ENCODE peak calls at places on chromosomes 2 and 18, in eight cellular contexts. One of them, this sample, is unnamed.

GRCh38 chr18:46460754-46461153 is 196.3 kb downstream of the LOXHD1 start:
- DNase-seq in MCF 10A: no peak
- DNase-seq in mesothelial cell of epicardium: no peak
- DNase-seq in HTR-8/SVneo: no peak
- DNase-seq in T-cell: no peak
- DNase-seq in NCI-H1105: no peak
- DNase-seq in effector memory CD4-positive, alpha-beta T cell: no peak
- DNase-seq in omental fat pad: no peak
- DNase-seq in this sample: no peak

GRCh38 chr2:127829845-127830246 is 18.9 kb upstream of the WDR33 start:
- DNase-seq in MCF 10A: no peak
- DNase-seq in mesothelial cell of epicardium: no peak
- DNase-seq in HTR-8/SVneo: no peak
- DNase-seq in T-cell: peak
- DNase-seq in NCI-H1105: no peak
- DNase-seq in effector memory CD4-positive, alpha-beta T cell: peak
- DNase-seq in omental fat pad: no peak
- DNase-seq in this sample: peak

GRCh38 chr2:203623104-203623503 is 83.3 kb upstream of the CD28 start:
- DNase-seq in MCF 10A: peak
- DNase-seq in mesothelial cell of epicardium: no peak
- DNase-seq in HTR-8/SVneo: peak
- DNase-seq in T-cell: no peak
- DNase-seq in NCI-H1105: no peak
- DNase-seq in effector memory CD4-positive, alpha-beta T cell: no peak
- DNase-seq in omental fat pad: no peak
- DNase-seq in this sample: peak

GRCh38 chr2:218223046-218223445 is 6.1 kb downstream of the ARPC2 start:
- DNase-seq in MCF 10A: peak
- DNase-seq in mesothelial cell of epicardium: no peak
- DNase-seq in HTR-8/SVneo: no peak
- DNase-seq in T-cell: no peak
- DNase-seq in NCI-H1105: no peak
- DNase-seq in effector memory CD4-positive, alpha-beta T cell: no peak
- DNase-seq in omental fat pad: no peak
- DNase-seq in this sample: peak

GRCh38 chr2:236045264-236046235 is 122.6 kb downstream of the GBX2 start:
- DNase-seq in MCF 10A: peak
- DNase-seq in mesothelial cell of epicardium: no peak
- DNase-seq in HTR-8/SVneo: no peak
- DNase-seq in T-cell: no peak
- DNase-seq in NCI-H1105: no peak
- DNase-seq in effector memory CD4-positive, alpha-beta T cell: no peak
- DNase-seq in omental fat pad: no peak
- DNase-seq in this sample: no peak

GRCh38 chr2:10260130-10260529 is 42.6 kb upstream of the HPCAL1 start:
- DNase-seq in MCF 10A: peak
- DNase-seq in mesothelial cell of epicardium: no peak
- DNase-seq in HTR-8/SVneo: no peak
- DNase-seq in T-cell: no peak
- DNase-seq in NCI-H1105: no peak
- DNase-seq in effector memory CD4-positive, alpha-beta T cell: no peak
- DNase-seq in omental fat pad: no peak
- DNase-seq in this sample: no peak

GRCh38 chr2:75788925-75789324 is 78.2 kb upstream of the GCFC2 start:
- DNase-seq in MCF 10A: peak
- DNase-seq in mesothelial cell of epicardium: no peak
- DNase-seq in HTR-8/SVneo: no peak
- DNase-seq in T-cell: no peak
- DNase-seq in NCI-H1105: no peak
- DNase-seq in effector memory CD4-positive, alpha-beta T cell: no peak
- DNase-seq in omental fat pad: no peak
- DNase-seq in this sample: no peak

GRCh38 chr18:48826271-48826670 is 124.5 kb downstream of the SMAD7 start:
- DNase-seq in MCF 10A: no peak
- DNase-seq in mesothelial cell of epicardium: no peak
- DNase-seq in HTR-8/SVneo: no peak
- DNase-seq in T-cell: no peak
- DNase-seq in NCI-H1105: no peak
- DNase-seq in effector memory CD4-positive, alpha-beta T cell: no peak
- DNase-seq in omental fat pad: peak
- DNase-seq in this sample: no peak

GRCh38 chr2:170235860-170236638 is 58.1 kb downstream of the MYO3B start:
- DNase-seq in MCF 10A: peak
- DNase-seq in mesothelial cell of epicardium: no peak
- DNase-seq in HTR-8/SVneo: peak
- DNase-seq in T-cell: no peak
- DNase-seq in NCI-H1105: peak
- DNase-seq in effector memory CD4-positive, alpha-beta T cell: no peak
- DNase-seq in omental fat pad: no peak
- DNase-seq in this sample: peak

This sample was measured in lung microvascular endothelial cell.